ENCODE peak calls at places on chromosomes 13 and 19, in five cellular contexts. A is tibial artery, S is brain microvascular endothelial cell, E is fibroblast of lung, X is upper lobe of left lung. Z is an unnamed sample.

GRCh38 chr13:22126433-22127021 is 455.7 kb downstream of the FGF9 start:
- DNase-seq in A (no peak), S (no peak), E (no peak), X (no peak), Z (no peak)

GRCh38 chr13:22789027-22789593 is 391.7 kb upstream of the SGCG start:
- DNase-seq in A (no peak), S (no peak), E (no peak), X (no peak), Z (no peak)

GRCh38 chr19:54518844-54519243 is 16.2 kb downstream of the LAIR2 start:
- DNase-seq in A (no peak), S (no peak), E (no peak), X (no peak), Z (no peak)

GRCh38 chr19:15123900-15124299 is 16.7 kb downstream of the SYDE1 start:
- DNase-seq in A (peak; percentile 93), S (no peak), E (no peak), X (no peak), Z (no peak)

GRCh38 chr13:25538276-25538675 is 166.5 kb downstream of the ATP8A2 start:
- DNase-seq in A (no peak), S (no peak), E (no peak), X (no peak), Z (no peak)

GRCh38 chr13:33743438-33744368 is 74.2 kb upstream of the RFC3 start:
- DNase-seq in A (no peak), S (no peak), E (no peak), X (no peak), Z (no peak)

GRCh38 chr13:106318941-106319411 is 216.5 kb downstream of the EFNB2 start:
- DNase-seq in A (no peak), S (peak; percentile 98), E (peak; percentile 98), X (peak; percentile 82), Z (peak; percentile 91)

GRCh38 chr19:49497790-49498106 is 1.5 kb downstream of the RPS11 start:
- DNase-seq in A (no peak), S (no peak), E (no peak), X (no peak), Z (no peak)

GRCh38 chr19:42657551-42657950 is 62.8 kb upstream of the CEACAM8 start:
- DNase-seq in A (no peak), S (peak; percentile 2), E (peak; percentile 28), X (no peak), Z (peak; percentile 39)

GRCh38 chr19:33621065-33621785 is 528 bp upstream of the CHST8 start:
- DNase-seq in A (no peak), S (no peak), E (no peak), X (no peak), Z (no peak)

GRCh38 chr19:35144600-35145436 is 1.8 kb downstream of the FXYD7 start:
- DNase-seq in A (no peak), S (no peak), E (no peak), X (no peak), Z (no peak)

GRCh38 chr13:97459215-97459772 is 25.3 kb downstream of the RAP2A start:
- DNase-seq in A (no peak), S (no peak), E (no peak), X (no peak), Z (no peak)

GRCh38 chr13:27421101-27421881 is 3.1 kb upstream of the GTF3A start:
- DNase-seq in A (no peak), S (no peak), E (no peak), X (no peak), Z (no peak)

GRCh38 chr13:31053098-31053497 is 108.6 kb downstream of the HSPH1 start:
- DNase-seq in A (no peak), S (peak; percentile 21), E (peak; percentile 59), X (no peak), Z (peak; percentile 22)

GRCh38 chr19:15304140-15304705 is 28.1 kb downstream of the BRD4 start:
- DNase-seq in A (no peak), S (no peak), E (peak; percentile 49), X (no peak), Z (peak; percentile 62)

GRCh38 chr19:43820098-43820860 is 6.8 kb upstream of the ZNF283 start:
- DNase-seq in A (no peak), S (peak; percentile 27), E (peak; percentile 56), X (no peak), Z (peak; percentile 55)

GRCh38 chr13:77737583-77738200 is 40.2 kb downstream of the SLAIN1 start:
- DNase-seq in A (no peak), S (no peak), E (no peak), X (no peak), Z (no peak)

GRCh38 chr19:50387176-50387867 is 3.2 kb downstream of the POLD1 start:
- DNase-seq in A (no peak), S (peak; percentile 36), E (peak; percentile 13), X (peak; percentile 57), Z (peak; percentile 76)

GRCh38 chr13:44303681-44304432 is 69.8 kb upstream of the SERP2 start:
- DNase-seq in A (peak; percentile 87), S (no peak), E (no peak), X (no peak), Z (peak; percentile 33)

GRCh38 chr13:76222511-76222910 is 586.4 kb downstream of the LMO7 start:
- DNase-seq in A (no peak), S (peak; percentile 27), E (peak; percentile 39), X (no peak), Z (no peak)

GRCh38 chr19:53553159-53553558 is 15.2 kb downstream of the ZNF331 start:
- DNase-seq in A (no peak), S (no peak), E (no peak), X (no peak), Z (no peak)

GRCh38 chr19:33394006-33394722 is 20.7 kb downstream of the CEBPG start:
- DNase-seq in A (peak; percentile 80), S (peak; percentile 53), E (peak; percentile 74), X (peak; percentile 47), Z (peak; percentile 86)

GRCh38 chr13:112885782-112886268 is 83.2 kb upstream of the MCF2L start:
- DNase-seq in A (peak; percentile 86), S (peak; percentile 76), E (peak; percentile 88), X (peak; percentile 63), Z (peak; percentile 78)

GRCh38 chr19:39083983-39084731 is at the start of gene ACP7:
- DNase-seq in A (no peak), S (no peak), E (no peak), X (no peak), Z (no peak)

GRCh38 chr19:58562126-58563033 is 4.0 kb upstream of the UBE2M start:
- DNase-seq in A (peak; percentile 74), S (no peak), E (peak; percentile 58), X (no peak), Z (peak; percentile 41)

GRCh38 chr19:40200352-40201099 is 9.3 kb downstream of the MAP3K10 start:
- DNase-seq in A (no peak), S (no peak), E (peak; percentile 27), X (no peak), Z (no peak)

GRCh38 chr13:75356426-75356825 is 125.5 kb downstream of the TBC1D4 start:
- DNase-seq in A (no peak), S (peak; percentile 35), E (peak; percentile 55), X (no peak), Z (no peak)

GRCh38 chr13:28754698-28755545 is 36.2 kb upstream of the SLC46A3 start:
- DNase-seq in A (no peak), S (peak; percentile 32), E (no peak), X (peak; percentile 38), Z (no peak)

DNA sequence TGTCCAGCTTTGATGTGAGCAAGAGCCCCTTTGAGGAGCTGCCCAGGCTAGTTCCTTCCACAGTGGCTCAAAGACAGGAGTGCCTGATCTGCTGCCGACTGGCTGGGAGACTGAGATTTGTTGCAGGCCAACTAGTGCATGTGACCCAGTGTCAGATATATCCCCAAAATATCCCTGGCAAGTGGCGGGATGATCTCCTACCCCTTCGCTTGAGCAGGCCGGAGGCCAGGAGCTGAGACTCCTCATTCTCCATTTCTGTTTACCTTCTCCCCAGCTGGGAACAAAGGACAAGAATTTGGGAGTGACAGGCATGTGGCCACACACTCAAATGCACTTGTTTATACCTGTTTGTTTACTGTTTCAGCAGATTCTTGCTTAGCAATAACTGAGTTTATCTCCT is 37.1 kb upstream of the XPO4 start:
- DNase-seq in A (no peak), S (no peak), E (no peak), X (no peak), Z (no peak)
- H3K4me3 ChIP-seq in A (no peak overlapping the region), S (no peak overlapping the region), E (no peak overlapping the region), X (no peak overlapping the region), Z (no peak overlapping the region)

GRCh38 chr19:19134687-19135158 is 3.6 kb downstream of the TMEM161A start:
- DNase-seq in A (no peak), S (no peak), E (no peak), X (peak; percentile 77), Z (no peak)
- H3K4me3 ChIP-seq in A (no peak overlapping the region), S (no peak overlapping the region), E (no peak overlapping the region), X (no peak overlapping the region), Z (no peak overlapping the region)

GRCh38 chr19:11480081-11480926 is 542 bp downstream of the ELAVL3 start:
- DNase-seq in A (no peak), S (no peak), E (no peak), X (no peak), Z (no peak)

GRCh38 chr19:11482384-11483050 is 1.7 kb upstream of the ELAVL3 start:
- DNase-seq in A (peak; percentile 89), S (peak; percentile 57), E (peak; percentile 55), X (peak; percentile 86), Z (peak; percentile 70)

GRCh38 chr19:11480927-11481776 is at the start of gene ELAVL3:
- DNase-seq in A (no peak), S (no peak), E (no peak), X (no peak), Z (no peak)

GRCh38 chr19:11483176-11484111 is 2.6 kb upstream of the ELAVL3 start:
- DNase-seq in A (no peak), S (no peak), E (no peak), X (no peak), Z (no peak)

DNA sequence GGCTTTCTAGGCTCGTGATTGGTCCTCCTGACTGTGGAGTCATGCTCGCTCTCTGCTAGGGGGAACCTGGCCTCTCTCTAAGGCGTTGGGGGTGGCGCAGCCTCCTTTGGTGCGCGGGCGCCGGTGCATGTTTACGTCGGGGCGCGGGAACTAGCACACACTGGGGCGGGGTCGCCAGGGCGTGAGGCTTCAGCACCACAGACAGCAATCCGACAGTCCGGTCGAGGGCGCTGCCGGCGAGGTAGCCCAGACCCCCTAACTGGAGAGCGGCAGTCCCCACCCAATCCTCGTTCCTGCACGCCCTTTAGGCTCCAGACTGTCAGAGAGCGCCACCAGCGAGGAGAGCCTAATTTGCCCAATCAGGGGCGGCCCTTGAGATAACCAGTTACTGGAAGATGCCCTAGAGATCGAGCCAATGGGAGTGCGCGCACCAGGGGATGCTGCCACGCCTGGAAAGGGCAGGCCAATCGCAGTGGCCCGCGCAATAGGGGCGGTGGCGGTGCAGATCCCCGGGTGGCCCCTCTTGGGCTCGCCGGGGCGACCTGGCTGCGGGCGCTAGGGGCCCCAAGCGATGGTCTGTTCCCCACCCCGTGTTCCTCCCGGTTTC is 1.0 kb upstream of the ELAVL3 start:
- DNase-seq in A (peak; percentile 83), S (peak; percentile 77), E (peak; percentile 80), X (peak; percentile 46), Z (peak; percentile 81)
- H3K4me3 ChIP-seq in A (peak overlapping the region; percentile 44), S (peak overlapping the region; percentile 35), E (no peak overlapping the region), X (peak overlapping the region; percentile 46), Z (peak overlapping the region; percentile 21)

GRCh38 chr13:50128406-50129048 is 113.3 kb downstream of the KCNRG start:
- DNase-seq in A (no peak), S (no peak), E (no peak), X (no peak), Z (no peak)

GRCh38 chr13:50126378-50127016 is 111.3 kb downstream of the KCNRG start:
- DNase-seq in A (no peak), S (no peak), E (peak; percentile 35), X (no peak), Z (peak; percentile 41)

GRCh38 chr13:50129065-50129922 is 114.0 kb downstream of the KCNRG start:
- DNase-seq in A (peak; percentile 75), S (no peak), E (no peak), X (no peak), Z (peak; percentile 38)

GRCh38 chr13:50127017-50127725 is 111.9 kb downstream of the KCNRG start:
- DNase-seq in A (peak; percentile 75), S (no peak), E (peak; percentile 33), X (peak; percentile 68), Z (peak; percentile 43)

GRCh38 chr13:50127726-50128291 is 112.6 kb downstream of the KCNRG start:
- DNase-seq in A (no peak), S (no peak), E (no peak), X (no peak), Z (no peak)
- H3K4me3 ChIP-seq in A (peak overlapping the region; percentile 43), S (peak overlapping the region; percentile 52), E (peak overlapping the region; percentile 26), X (peak overlapping the region; percentile 88), Z (peak overlapping the region; percentile 24)

Z was measured in fibroblast of mammary gland.